ENCODE peak calls at places on chromosomes 7 and 10, in ten cellular contexts. N, O, T, X, V, F, A, J, D and G are unnamed samples.

GRCh38 chr10:119872610-119872859 is at the start of gene MCMBP:
- DNase-seq in N (no peak), O (no peak), T (no peak), X (no peak), V (no peak), F (no peak), A (no peak), J (no peak), D (no peak), G (no peak)

GRCh38 chr10:70702193-70702763 is 30.0 kb downstream of the ADAMTS14 start:
- DNase-seq in N (no peak), O (no peak), T (no peak), X (no peak), V (no peak), F (no peak), A (no peak), J (no peak), D (peak; percentile 19), G (no peak)

GRCh38 chr7:128166603-128167315 is 74.3 kb upstream of the LEP start:
- DNase-seq in N (no peak), O (peak; percentile 47), T (no peak), X (peak; percentile 51), V (no peak), F (no peak), A (no peak), J (peak; percentile 48), D (peak; percentile 44), G (no peak)

GRCh38 chr10:103612462-103613365 is 119.2 kb downstream of the NEURL1 start:
- DNase-seq in N (no peak), O (no peak), T (no peak), X (peak; percentile 53), V (no peak), F (no peak), A (no peak), J (peak; percentile 54), D (no peak), G (peak; percentile 72)

GRCh38 chr10:593016-593415 is 96.5 kb downstream of the DIP2C start:
- DNase-seq in N (no peak), O (no peak), T (no peak), X (no peak), V (no peak), F (peak; percentile 71), A (no peak), J (no peak), D (no peak), G (no peak)

GRCh38 chr10:126959906-126960685 is 54.9 kb downstream of the DOCK1 start:
- DNase-seq in N (no peak), O (no peak), T (no peak), X (no peak), V (no peak), F (no peak), A (no peak), J (no peak), D (no peak), G (no peak)

GRCh38 chr10:132169031-132169765 is 17.6 kb upstream of the DPYSL4 start:
- DNase-seq in N (no peak), O (no peak), T (no peak), X (no peak), V (no peak), F (peak; percentile 63), A (no peak), J (no peak), D (no peak), G (no peak)

GRCh38 chr7:28685291-28685659 is 272.9 kb downstream of the TRIL start:
- DNase-seq in N (no peak), O (no peak), T (no peak), X (peak; percentile 47), V (no peak), F (no peak), A (no peak), J (peak; percentile 72), D (no peak), G (peak; percentile 45)

GRCh38 chr10:49419005-49419404 is 23.1 kb upstream of the DRGX start:
- DNase-seq in N (no peak), O (no peak), T (no peak), X (no peak), V (no peak), F (no peak), A (no peak), J (no peak), D (peak; percentile 76), G (no peak)

GRCh38 chr10:97016728-97017473 is 168.9 kb downstream of the SLIT1 start:
- DNase-seq in N (no peak), O (no peak), T (peak; percentile 43), X (no peak), V (no peak), F (no peak), A (no peak), J (no peak), D (no peak), G (no peak)

GRCh38 chr7:26284995-26285632 is 6.5 kb upstream of the SNX10 start:
- DNase-seq in N (no peak), O (no peak), T (no peak), X (no peak), V (no peak), F (no peak), A (no peak), J (no peak), D (no peak), G (no peak)

GRCh38 chr7:42233939-42234338 is 3.1 kb downstream of the GLI3 start:
- DNase-seq in N (no peak), O (no peak), T (no peak), X (no peak), V (no peak), F (no peak), A (no peak), J (no peak), D (no peak), G (no peak)